ENCODE peak calls at places on chromosomes 2 and 18, in four cellular contexts. K, R, X and G are unnamed samples.

GRCh38 chr18:8319798-8320477 is 289.3 kb upstream of the RAB12 start:
- DNase-seq in K (no peak), R (no peak), X (no peak), G (no peak)

GRCh38 chr18:22753130-22753831 is 179.8 kb upstream of the RBBP8 start:
- DNase-seq in K (no peak), R (no peak), X (no peak), G (no peak)

GRCh38 chr2:55782528-55783173 is 89.0 kb upstream of the PNPT1 start:
- DNase-seq in K (no peak), R (no peak), X (no peak), G (no peak)

GRCh38 chr18:5527603-5528002 is 16.2 kb downstream of the EPB41L3 start:
- DNase-seq in K (no peak), R (peak; percentile 14), X (no peak), G (no peak)

GRCh38 chr18:62281684-62282083 is 43.4 kb upstream of the TNFRSF11A start:
- DNase-seq in K (no peak), R (no peak), X (no peak), G (no peak)

GRCh38 chr2:98761267-98761781 is 30.4 kb upstream of the MGAT4A start:
- DNase-seq in K (no peak), R (no peak), X (no peak), G (peak; percentile 17)

GRCh38 chr2:237600205-237600846 is 9.8 kb upstream of the RAB17 start:
- DNase-seq in K (peak; percentile 40), R (no peak), X (no peak), G (no peak)

GRCh38 chr2:220272656-220273055 is 645.2 kb downstream of the SLC4A3 start:
- DNase-seq in K (no peak), R (no peak), X (no peak), G (no peak)

GRCh38 chr18:44637210-44638051 is 43.3 kb upstream of the SETBP1 start:
- DNase-seq in K (no peak), R (no peak), X (no peak), G (peak; percentile 35)

GRCh38 chr2:190804182-190804795 is 76.3 kb upstream of the GLS start:
- DNase-seq in K (no peak), R (no peak), X (no peak), G (peak; percentile 32)

GRCh38 chr2:233643128-233643527 is 6.9 kb downstream of the UGT1A10 start:
- DNase-seq in K (no peak), R (peak; percentile 38), X (no peak), G (peak; percentile 63)

GRCh38 chr2:23563673-23564617 is 179.0 kb downstream of the KLHL29 start:
- DNase-seq in K (peak; percentile 60), R (peak; percentile 18), X (no peak), G (peak; percentile 47)

GRCh38 chr18:67517224-67517765 is 775 bp upstream of the DSEL start:
- DNase-seq in K (peak; percentile 21), R (peak; percentile 10), X (no peak), G (no peak)

GRCh38 chr2:222950886-222951285 is 90.0 kb downstream of the ACSL3 start:
- DNase-seq in K (no peak), R (no peak), X (no peak), G (no peak)

GRCh38 chr2:218322756-218323525 is 30.6 kb upstream of the TMBIM1 start:
- DNase-seq in K (peak; percentile 84), R (peak; percentile 87), X (no peak), G (peak; percentile 89)

GRCh38 chr2:152098798-152099654 is at the start of gene CACNB4:
- DNase-seq in K (peak; percentile 18), R (no peak), X (no peak), G (no peak)

GRCh38 chr2:794554-795244 is 117.5 kb upstream of the TMEM18 start:
- DNase-seq in K (no peak), R (no peak), X (peak; percentile 72), G (no peak)

GRCh38 chr2:62475172-62476011 is 30.6 kb downstream of the TMEM17 start:
- DNase-seq in K (peak; percentile 52), R (no peak), X (no peak), G (no peak)

GRCh38 chr2:60549250-60550150 is 4.0 kb downstream of the BCL11A start:
- DNase-seq in K (peak; percentile 39), R (peak; percentile 46), X (no peak), G (peak; percentile 29)

GRCh38 chr2:85255813-85256581 is 71.8 kb downstream of the TGOLN2 start:
- DNase-seq in K (peak; percentile 42), R (no peak), X (no peak), G (peak; percentile 69)

GRCh38 chr2:179263460-179264237 is 983 bp downstream of the SESTD1 start:
- DNase-seq in K (peak; percentile 55), R (peak; percentile 41), X (no peak), G (peak; percentile 37)

GRCh38 chr18:23626451-23627279 is 36.0 kb downstream of the ANKRD29 start:
- DNase-seq in K (no peak), R (no peak), X (no peak), G (no peak)

GRCh38 chr2:30078521-30078920 is 68.3 kb upstream of the YPEL5 start:
- DNase-seq in K (no peak), R (no peak), X (no peak), G (no peak)
- TF ChIP-seq CTCF in K (no peak), R (no peak), X (no peak), G (no peak)

DNA sequence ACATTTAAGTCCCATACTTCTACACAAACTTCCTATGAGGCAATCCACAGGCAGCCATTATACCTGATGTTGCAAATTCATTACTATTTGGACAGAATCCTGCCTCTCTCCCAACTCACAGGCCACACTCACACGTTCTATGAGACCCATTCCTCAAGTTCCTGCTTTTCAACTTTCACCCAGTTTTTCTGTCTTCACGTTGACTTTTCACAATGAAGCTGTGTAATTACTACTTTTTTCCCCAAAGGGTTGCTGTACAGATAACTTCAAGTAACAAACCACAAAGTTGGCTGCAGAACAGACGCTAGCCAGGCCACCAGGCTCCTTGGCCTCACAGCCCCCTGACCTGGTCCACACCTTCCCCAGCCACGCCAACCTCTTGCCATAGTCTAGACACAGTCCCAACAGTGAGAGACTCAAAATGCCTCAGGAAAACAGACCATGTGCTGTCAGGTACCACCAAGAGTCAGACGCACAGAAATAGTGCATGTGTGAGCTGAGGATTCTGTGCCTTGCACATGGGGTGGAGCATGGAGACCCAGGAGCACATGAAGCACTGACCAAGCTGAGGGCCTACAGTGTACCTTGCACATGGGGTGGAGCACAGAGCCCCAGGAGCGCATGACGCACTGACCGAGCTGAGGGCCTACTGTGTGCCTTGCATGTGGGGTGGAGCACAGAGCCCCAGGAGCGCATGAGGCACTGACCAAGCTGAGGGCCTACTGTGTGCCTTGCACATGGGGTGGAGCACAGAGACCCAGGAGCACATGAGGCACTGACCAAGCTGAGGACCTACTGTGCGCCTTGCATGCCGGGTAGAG is 61.0 kb downstream of the EIPR1 start:
- DNase-seq in K (no peak), R (no peak), X (no peak), G (no peak)
- TF ChIP-seq CTCF in K (no peak), R (no peak), X (no peak), G (no peak)

DNA sequence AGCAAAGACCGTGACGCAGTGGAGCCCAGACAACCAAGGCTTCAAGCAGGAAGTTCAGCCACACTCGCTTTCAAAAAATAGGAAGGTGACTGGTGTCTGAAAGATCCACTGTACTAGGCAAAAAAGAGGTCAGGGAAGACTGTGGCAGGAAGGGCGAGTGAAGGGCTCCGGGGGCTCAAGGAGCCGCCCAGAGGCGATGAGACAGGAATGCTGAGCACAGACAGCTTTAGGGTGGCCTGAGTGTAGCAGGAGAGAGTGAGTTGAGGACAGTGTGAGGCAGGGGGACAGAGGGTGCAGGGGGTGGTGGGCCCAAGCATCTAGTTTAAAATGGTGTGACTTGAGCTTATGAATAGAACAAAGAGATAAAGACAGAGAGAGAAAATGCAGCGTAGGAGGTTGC is 789.8 kb upstream of the RAB6C start:
- DNase-seq in K (no peak), R (no peak), X (no peak), G (no peak)
- TF ChIP-seq CTCF in K (no peak), R (no peak), X (no peak), G (no peak)

DNA sequence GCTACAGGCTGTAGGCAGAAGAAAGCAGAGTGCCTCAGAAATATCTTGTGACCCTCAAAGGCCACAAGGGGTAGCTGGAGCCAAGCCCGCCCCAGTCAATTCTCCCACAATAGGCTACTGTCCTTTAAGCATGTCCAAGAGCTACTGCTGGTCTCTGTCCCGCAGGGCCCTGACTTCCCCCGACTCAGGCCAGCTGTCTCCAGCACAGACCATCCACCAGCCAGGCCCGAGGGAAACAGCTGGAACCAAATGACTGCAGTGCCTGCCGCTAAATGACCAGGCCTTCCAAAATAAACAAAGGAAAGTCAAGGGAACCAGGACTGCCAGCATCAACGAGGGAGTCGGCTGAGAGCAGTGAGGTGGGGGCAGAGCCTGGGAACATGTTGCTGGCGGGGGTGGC is 36.7 kb downstream of the MCFD2 start:
- DNase-seq in K (peak; percentile 32), R (no peak), X (no peak), G (no peak)
- TF ChIP-seq CTCF in K (no peak), R (no peak), X (no peak), G (no peak)

GRCh38 chr18:34942276-34942675 is 98.9 kb upstream of the MAPRE2 start:
- DNase-seq in K (no peak), R (no peak), X (no peak), G (no peak)
- TF ChIP-seq CTCF in K (no peak), R (no peak), X (no peak), G (no peak)

DNA sequence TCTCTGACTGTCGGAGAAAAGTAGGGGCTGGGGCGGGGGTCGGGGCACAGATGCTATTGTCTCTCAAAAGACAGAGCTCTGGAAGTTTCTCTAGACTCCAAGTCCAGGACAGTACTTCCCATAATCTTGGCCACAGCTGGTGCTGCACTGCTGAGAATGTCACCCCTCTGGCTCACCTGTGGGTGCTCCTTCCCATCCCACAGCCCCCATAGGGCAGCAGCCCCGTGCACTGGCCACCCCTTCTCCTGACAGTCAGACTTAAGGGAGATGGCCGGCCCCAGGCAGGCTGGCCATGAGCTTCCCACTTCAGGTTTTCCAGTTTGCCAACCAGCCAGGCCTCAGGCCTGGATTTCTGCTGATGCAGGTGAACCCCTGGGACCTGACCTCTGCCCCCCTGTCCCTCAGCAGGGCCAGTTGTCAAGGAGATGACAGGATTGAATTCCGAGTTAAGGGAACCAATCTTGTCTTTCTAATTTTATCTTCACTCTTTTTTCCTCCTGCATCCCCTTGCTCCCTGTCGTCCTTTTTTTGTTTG is 30.2 kb upstream of the BOD1L2 start:
- DNase-seq in K (no peak), R (no peak), X (no peak), G (no peak)
- TF ChIP-seq CTCF in K (no peak), R (no peak), X (no peak), G (no peak)

DNA sequence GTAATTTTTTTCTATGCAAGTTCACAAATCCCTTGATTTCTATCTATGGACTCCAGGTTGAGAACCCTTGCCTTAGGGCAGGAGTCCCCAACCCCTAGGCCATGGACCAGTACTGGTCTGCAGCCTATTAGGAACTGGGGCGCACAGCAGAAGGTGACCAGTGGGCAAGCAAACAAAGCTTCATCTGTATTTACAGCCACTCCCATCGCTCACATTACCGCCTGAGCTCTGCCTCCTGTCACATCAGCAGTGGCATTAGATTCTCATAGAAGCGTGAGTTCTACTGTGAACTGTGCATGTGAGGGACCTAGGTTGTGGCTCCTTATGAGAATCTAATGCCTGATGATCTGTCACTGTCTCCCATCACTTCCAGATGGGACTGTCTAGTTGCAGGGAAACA is 70.2 kb upstream of the SMAD2 start:
- DNase-seq in K (no peak), R (no peak), X (no peak), G (no peak)
- TF ChIP-seq CTCF in K (no peak), R (no peak), X (no peak), G (no peak)

DNA sequence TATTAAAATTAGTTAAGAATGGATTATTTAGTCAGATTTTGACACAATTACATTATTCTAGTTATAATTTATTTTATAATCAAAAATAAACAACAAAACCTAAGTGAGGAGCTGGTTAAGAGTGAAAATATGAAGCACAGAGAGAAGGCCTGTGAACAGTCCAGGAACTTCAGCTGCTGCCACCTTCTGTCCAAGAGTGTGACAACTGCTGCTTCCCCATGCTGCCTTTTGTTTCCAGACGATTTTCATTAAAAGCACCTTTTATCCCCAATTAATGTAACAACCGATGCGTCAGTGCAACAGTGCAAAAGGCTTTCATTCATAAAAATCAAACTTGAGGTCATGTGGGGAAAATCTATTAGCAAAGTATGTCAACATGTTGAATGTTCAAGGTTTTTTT is 363.6 kb downstream of the CTNNA2 start:
- DNase-seq in K (peak; percentile 23), R (no peak), X (no peak), G (no peak)
- TF ChIP-seq CTCF in K (no peak), R (no peak), X (no peak), G (no peak)